ENCODE peak calls at places on chromosome 22, in seven cellular contexts. Z is uterus, W is prostate gland, K is heart left ventricle, E is A549, G is lower leg skin, O is sigmoid colon. Y is an unnamed sample.

GRCh38 chr22:31676700-31677099 is 14.7 kb upstream of the PISD start:
- DNase-seq in Z (peak), W (peak), K (peak), E (peak), G (peak), O (peak), Y (peak)

GRCh38 chr22:45179276-45180049 is 15.7 kb downstream of the NUP50 start:
- DNase-seq in Z (no peak), W (no peak), K (no peak), E (no peak), G (no peak), O (no peak), Y (no peak)

GRCh38 chr22:46269564-46269963 is 1.8 kb downstream of the TTC38 start:
- DNase-seq in Z (no peak), W (no peak), K (no peak), E (no peak), G (no peak), O (no peak), Y (no peak)

GRCh38 chr22:46881373-46882118 is 119.1 kb downstream of the TBC1D22A start:
- DNase-seq in Z (no peak), W (no peak), K (no peak), E (no peak), G (no peak), O (no peak), Y (no peak)

GRCh38 chr22:23893446-23893956 is 682 bp upstream of the MIF start:
- DNase-seq in Z (no peak), W (no peak), K (no peak), E (no peak), G (no peak), O (peak), Y (no peak)

GRCh38 chr22:18110194-18110943 is at the start of gene TUBA8:
- DNase-seq in Z (no peak), W (peak), K (peak), E (no peak), G (peak), O (no peak), Y (no peak)

GRCh38 chr22:43288378-43288777 is 54.8 kb downstream of the SCUBE1 start:
- DNase-seq in Z (no peak), W (no peak), K (no peak), E (no peak), G (no peak), O (no peak), Y (no peak)

GRCh38 chr22:35783943-35784614 is 66.4 kb downstream of the APOL5 start:
- DNase-seq in Z (no peak), W (no peak), K (no peak), E (peak), G (no peak), O (no peak), Y (no peak)

GRCh38 chr22:33891992-33892391 is 28.3 kb downstream of the LARGE1 start:
- DNase-seq in Z (no peak), W (no peak), K (no peak), E (no peak), G (no peak), O (no peak), Y (no peak)

GRCh38 chr22:32353840-32354239 is 3.8 kb upstream of the RFPL3 start:
- DNase-seq in Z (no peak), W (no peak), K (no peak), E (no peak), G (no peak), O (no peak), Y (no peak)

GRCh38 chr22:43542681-43543521 is 131.1 kb downstream of the MPPED1 start:
- DNase-seq in Z (no peak), W (no peak), K (no peak), E (no peak), G (no peak), O (peak), Y (no peak)

GRCh38 chr22:30028731-30029130 is 51.5 kb upstream of the HORMAD2 start:
- DNase-seq in Z (no peak), W (no peak), K (no peak), E (no peak), G (no peak), O (no peak), Y (no peak)

DNA sequence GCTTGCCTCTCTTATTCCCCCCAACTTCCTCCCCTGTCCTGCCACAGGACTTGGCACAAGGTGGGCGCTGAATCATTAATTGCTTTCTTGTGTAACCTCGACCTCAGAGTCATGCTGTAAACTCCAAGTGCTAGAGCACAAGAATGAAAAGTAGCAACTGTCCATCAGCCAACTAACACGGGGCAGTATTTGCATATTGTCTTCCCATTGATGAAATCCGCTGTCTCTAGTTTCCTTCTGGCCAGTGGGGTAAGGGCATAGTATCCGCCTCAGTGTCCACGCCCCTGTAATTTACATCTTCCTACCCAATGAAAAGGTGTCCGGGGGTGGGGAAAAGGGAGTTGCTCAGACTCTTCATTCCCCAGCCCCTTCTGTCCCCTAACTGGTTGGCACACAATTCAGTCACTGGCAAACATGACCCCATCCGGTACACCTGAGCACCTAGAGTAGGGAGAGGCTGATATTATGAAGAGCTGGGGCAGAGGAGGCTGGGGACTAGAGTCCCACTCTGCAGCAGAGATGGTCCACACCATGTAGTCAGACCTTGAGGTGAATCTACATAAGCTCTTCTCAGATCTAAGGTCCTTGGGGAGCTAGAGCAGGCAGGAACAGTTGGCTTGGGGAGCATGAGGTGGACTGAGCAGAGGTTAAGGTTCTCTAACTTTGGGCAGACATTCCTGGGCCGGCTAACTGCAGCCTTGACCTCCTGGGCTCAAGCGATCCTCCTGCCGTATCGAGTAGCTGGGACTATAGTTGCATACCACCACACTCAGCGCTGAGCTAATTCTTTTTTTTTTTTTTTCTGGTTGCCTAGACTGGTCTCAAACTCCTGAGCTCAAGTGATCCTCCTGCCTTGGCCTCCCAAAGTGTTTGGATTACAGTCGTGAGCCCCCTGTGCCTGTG is 6.8 kb upstream of the GGA1 start:
- DNase-seq in Z (no peak), W (no peak), K (no peak), E (peak), G (no peak), O (no peak), Y (no peak)
- TF ChIP-seq POLR2A in Z (no peak), W (no peak), K (no peak), E (no peak), G (no peak), O (no peak), Y (no peak)

DNA sequence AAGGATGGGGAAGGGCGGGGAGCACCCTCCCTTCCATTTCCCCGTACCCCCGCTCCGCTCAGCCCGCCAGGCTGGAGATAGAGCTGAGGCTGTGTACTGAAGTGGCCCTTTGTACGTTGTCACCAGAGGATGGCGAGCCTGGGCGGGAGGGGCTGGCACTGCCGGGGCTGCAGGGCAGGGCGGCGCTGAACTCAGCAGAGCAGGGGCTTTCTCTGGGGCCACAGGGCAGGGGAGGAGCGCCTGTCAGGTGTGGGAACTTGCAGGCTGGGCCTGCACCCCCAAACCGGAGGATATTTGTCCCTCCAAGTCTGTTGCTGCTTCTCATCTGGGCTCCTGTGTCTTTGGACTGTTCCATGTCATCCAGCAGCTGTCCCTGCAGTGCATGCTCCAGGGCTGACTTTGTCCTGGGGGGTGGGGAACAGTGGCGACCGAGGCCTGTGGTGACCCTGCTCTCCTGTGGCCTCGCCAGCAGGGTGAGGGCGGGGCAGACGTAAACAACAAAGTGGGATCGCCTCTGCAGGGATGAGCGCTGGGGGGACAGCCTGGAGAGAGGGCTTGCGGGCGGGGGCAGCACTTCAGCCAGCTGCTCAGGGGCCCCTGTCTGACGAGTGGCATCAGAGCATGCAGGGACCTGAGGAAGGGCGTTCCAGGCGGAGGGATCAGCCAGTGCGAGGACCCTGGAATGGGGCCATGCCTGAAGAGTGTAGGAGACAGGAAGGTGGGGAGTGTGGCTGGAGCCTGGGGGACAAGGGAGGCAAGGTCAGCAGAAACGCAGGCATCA is 13.1 kb downstream of the MGAT3 start:
- DNase-seq in Z (no peak), W (no peak), K (no peak), E (no peak), G (no peak), O (no peak), Y (peak)
- TF ChIP-seq POLR2A in Z (no peak), W (no peak), K (no peak), E (no peak), G (no peak), O (no peak), Y (no peak)

DNA sequence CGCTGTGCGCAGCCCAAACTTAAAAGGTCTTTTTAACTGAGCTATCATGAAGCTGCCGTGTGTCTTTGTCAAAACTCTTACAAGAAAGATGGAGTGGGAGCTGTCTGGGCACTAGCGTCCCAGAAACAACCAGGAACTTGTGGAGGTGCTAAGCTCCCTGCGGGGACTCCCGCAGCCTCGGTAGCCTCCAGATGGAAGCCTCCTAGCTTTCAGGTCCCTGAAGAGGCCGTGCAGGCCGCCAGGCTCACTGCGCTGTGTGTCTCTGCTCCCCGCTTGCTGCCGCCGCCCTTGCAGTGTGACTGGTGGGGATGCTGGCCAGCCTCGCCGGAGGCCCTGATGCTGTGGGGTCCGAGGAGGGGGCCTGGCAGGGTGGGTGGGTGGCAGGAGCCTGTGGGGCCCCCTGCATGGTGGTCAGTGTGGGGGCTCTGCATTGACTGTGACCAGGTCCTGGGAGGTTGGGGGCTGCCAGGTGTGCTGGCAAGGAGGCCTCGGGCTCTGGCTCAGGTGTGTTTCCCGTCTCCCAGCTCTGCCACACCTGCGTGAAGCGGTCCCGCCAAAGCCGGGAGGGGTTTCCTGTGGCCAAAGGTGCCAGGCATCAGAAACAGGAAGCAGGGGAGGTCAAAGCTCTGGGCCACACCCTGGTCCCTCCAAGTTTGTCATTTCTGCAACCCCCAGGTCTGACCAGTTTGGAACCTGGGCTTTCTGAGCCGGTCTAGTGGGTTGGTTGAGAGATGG is 1.2 kb downstream of the TRABD start:
- DNase-seq in Z (no peak), W (no peak), K (peak), E (no peak), G (no peak), O (no peak), Y (peak)
- TF ChIP-seq POLR2A in Z (no peak), W (no peak), K (no peak), E (no peak), G (no peak), O (no peak), Y (no peak)

GRCh38 chr22:22533863-22534262 is 13.8 kb upstream of the ZNF280A start:
- DNase-seq in Z (no peak), W (no peak), K (no peak), E (no peak), G (no peak), O (no peak), Y (no peak)
- TF ChIP-seq POLR2A in Z (no peak), W (no peak), K (no peak), E (no peak), G (no peak), O (no peak), Y (no peak)

DNA sequence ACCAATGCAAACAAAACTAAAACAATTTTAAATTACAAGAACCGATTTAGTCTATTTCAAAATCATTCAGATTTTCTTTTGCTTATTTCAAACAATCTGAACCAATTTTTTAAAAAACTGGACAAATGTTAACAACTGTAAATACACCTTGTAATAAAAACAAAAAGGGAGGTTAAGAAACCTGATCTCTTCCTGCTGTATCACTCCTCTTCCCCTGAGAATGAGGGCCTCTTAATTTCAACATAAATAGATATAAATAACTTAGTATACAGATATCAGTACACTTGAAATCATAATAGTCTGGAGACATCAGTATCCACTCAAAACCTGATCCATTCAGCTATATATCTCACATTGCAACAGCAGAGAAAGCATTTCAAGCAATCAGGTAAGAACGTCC is 346.5 kb downstream of the TTC28 start:
- DNase-seq in Z (no peak), W (no peak), K (no peak), E (no peak), G (no peak), O (no peak), Y (no peak)
- TF ChIP-seq POLR2A in Z (no peak), W (no peak), K (no peak), E (no peak), G (no peak), O (no peak), Y (no peak)

Y was measured in erythroblast.